ENCODE peak calls at places on chromosome 5, in nine cellular contexts. J is stimulated activated CD8-positive, alpha-beta memory T cell treated with anti-CD3 and anti-CD28 coated beads, Interleukin-2, amount 100 ng/mL, for 1 hour; U is CD4-positive, alpha-beta memory T cell; Q is stimulated activated CD4-positive, alpha-beta T cell treated with anti-CD3 and anti-CD28 coated beads, TNF-alpha, amount 100 ng/mL, for 4 hours; D is HTR-8/SVneo; R is foreskin keratinocyte; S is testis; Z is fibroblast of lung; C is smooth muscle cell of the brain vasculature. F is an unnamed sample.

GRCh38 chr5:13359326-13359725 is 585.2 kb downstream of the DNAH5 start:
- DNase-seq in J (no peak), U (no peak), Q (no peak), D (no peak), R (peak), S (no peak), Z (no peak), C (no peak), F (no peak)

GRCh38 chr5:14263700-14264099 is 120.6 kb downstream of the TRIO start:
- DNase-seq in J (no peak), U (no peak), Q (no peak), D (no peak), R (peak), S (no peak), Z (no peak), C (no peak), F (no peak)

GRCh38 chr5:89343666-89344065 is 460.7 kb upstream of the MEF2C start:
- DNase-seq in J (no peak), U (no peak), Q (no peak), D (no peak), R (no peak), S (no peak), Z (no peak), C (no peak), F (no peak)

GRCh38 chr5:178293400-178293799 is 60.8 kb upstream of the PHYKPL start:
- DNase-seq in J (no peak), U (no peak), Q (no peak), D (no peak), R (no peak), S (no peak), Z (no peak), C (no peak), F (peak)

GRCh38 chr5:82019342-82020138 is 47.7 kb downstream of the ATG10 start:
- DNase-seq in J (no peak), U (no peak), Q (no peak), D (no peak), R (no peak), S (peak), Z (no peak), C (no peak), F (no peak)

GRCh38 chr5:3428355-3428754 is 167.3 kb upstream of the IRX1 start:
- DNase-seq in J (no peak), U (no peak), Q (no peak), D (no peak), R (no peak), S (no peak), Z (no peak), C (no peak), F (no peak)

GRCh38 chr5:80998590-80998979 is 38.4 kb downstream of the RASGRF2 start:
- DNase-seq in J (no peak), U (no peak), Q (no peak), D (no peak), R (no peak), S (no peak), Z (no peak), C (no peak), F (no peak)

GRCh38 chr5:114695292-114695904 is 333.5 kb downstream of the KCNN2 start:
- DNase-seq in J (no peak), U (no peak), Q (no peak), D (no peak), R (no peak), S (no peak), Z (no peak), C (no peak), F (no peak)

GRCh38 chr5:104643320-104643719 is 1080.7 kb upstream of the NUDT12 start:
- DNase-seq in J (no peak), U (no peak), Q (no peak), D (no peak), R (no peak), S (no peak), Z (peak), C (no peak), F (no peak)

GRCh38 chr5:139186293-139186692 is 11.9 kb downstream of the SIL1 start:
- DNase-seq in J (no peak), U (no peak), Q (no peak), D (no peak), R (no peak), S (no peak), Z (no peak), C (no peak), F (no peak)

GRCh38 chr5:98106116-98107088 is 667.1 kb upstream of the RGMB start:
- DNase-seq in J (no peak), U (no peak), Q (no peak), D (no peak), R (no peak), S (no peak), Z (peak), C (peak), F (no peak)

GRCh38 chr5:175692996-175693700 is 35.3 kb downstream of the HRH2 start:
- DNase-seq in J (no peak), U (no peak), Q (no peak), D (no peak), R (no peak), S (no peak), Z (no peak), C (no peak), F (peak)

GRCh38 chr5:135242496-135243193 is 156.4 kb downstream of the MACROH2A1 start:
- DNase-seq in J (no peak), U (no peak), Q (no peak), D (no peak), R (no peak), S (peak), Z (peak), C (no peak), F (peak)

GRCh38 chr5:81717221-81717620 is 33.7 kb downstream of the SSBP2 start:
- DNase-seq in J (no peak), U (no peak), Q (no peak), D (no peak), R (no peak), S (no peak), Z (peak), C (no peak), F (no peak)

GRCh38 chr5:134420326-134420725 is 8.6 kb upstream of the CDKN2AIPNL start:
- DNase-seq in J (no peak), U (no peak), Q (no peak), D (no peak), R (no peak), S (no peak), Z (peak), C (peak), F (no peak)

GRCh38 chr5:171750316-171750788 is 35.3 kb upstream of the SMIM23 start:
- DNase-seq in J (no peak), U (no peak), Q (no peak), D (peak), R (peak), S (peak), Z (peak), C (no peak), F (peak)

F was measured in psoas muscle.